ENCODE peak calls at places on chromosomes 7 and 10, in ten cellular contexts. T, O, C, U, H, R, I, A, Q and J are unnamed samples.

GRCh38 chr7:131194070-131194865 is 133.4 kb upstream of the MKLN1 start:
- DNase-seq in T (no peak), O (no peak), C (no peak), U (no peak), H (no peak), R (peak), I (no peak), A (no peak), Q (no peak), J (no peak)

GRCh38 chr10:76432274-76433012 is 1001.0 kb downstream of the LRMDA start:
- DNase-seq in T (no peak), O (no peak), C (no peak), U (peak), H (no peak), R (no peak), I (no peak), A (no peak), Q (peak), J (peak)

GRCh38 chr7:25028370-25028971 is 48.5 kb upstream of the OSBPL3 start:
- DNase-seq in T (no peak), O (peak), C (peak), U (peak), H (no peak), R (no peak), I (no peak), A (no peak), Q (no peak), J (peak)

GRCh38 chr10:131252586-131253276 is 58.8 kb downstream of the TCERG1L start:
- DNase-seq in T (no peak), O (no peak), C (no peak), U (no peak), H (no peak), R (no peak), I (no peak), A (no peak), Q (no peak), J (no peak)

GRCh38 chr10:132030898-132031463 is 34.8 kb upstream of the JAKMIP3 start:
- DNase-seq in T (no peak), O (no peak), C (no peak), U (no peak), H (no peak), R (peak), I (no peak), A (no peak), Q (no peak), J (no peak)

GRCh38 chr10:70360215-70360614 is 22.2 kb downstream of the LRRC20 start:
- DNase-seq in T (no peak), O (no peak), C (no peak), U (no peak), H (no peak), R (no peak), I (no peak), A (no peak), Q (no peak), J (no peak)

GRCh38 chr10:32232378-32232777 is 114.6 kb downstream of the EPC1 start:
- DNase-seq in T (no peak), O (no peak), C (no peak), U (no peak), H (no peak), R (no peak), I (no peak), A (no peak), Q (no peak), J (no peak)

GRCh38 chr10:75233444-75234016 is 2.2 kb downstream of the COMTD1 start:
- DNase-seq in T (no peak), O (no peak), C (peak), U (no peak), H (no peak), R (no peak), I (no peak), A (no peak), Q (no peak), J (no peak)

GRCh38 chr10:112295853-112296830 is 12.9 kb downstream of the TECTB start:
- DNase-seq in T (no peak), O (no peak), C (no peak), U (no peak), H (no peak), R (no peak), I (no peak), A (no peak), Q (no peak), J (no peak)

GRCh38 chr10:113484487-113484886 is 68.4 kb upstream of the HABP2 start:
- DNase-seq in T (no peak), O (no peak), C (no peak), U (no peak), H (no peak), R (no peak), I (no peak), A (no peak), Q (no peak), J (no peak)

GRCh38 chr10:133124357-133125211 is 35.4 kb upstream of the KNDC1 start:
- DNase-seq in T (peak), O (no peak), C (no peak), U (no peak), H (no peak), R (no peak), I (peak), A (no peak), Q (peak), J (no peak)

GRCh38 chr10:100896876-100897461 is 15.8 kb upstream of the SLF2 start:
- DNase-seq in T (no peak), O (no peak), C (no peak), U (no peak), H (no peak), R (no peak), I (no peak), A (no peak), Q (no peak), J (no peak)

GRCh38 chr10:3784510-3785250 is at the start of gene KLF6:
- DNase-seq in T (no peak), O (no peak), C (no peak), U (no peak), H (peak), R (peak), I (peak), A (peak), Q (peak), J (no peak)

GRCh38 chr7:157136372-157136771 is 2.4 kb upstream of the UBE3C start:
- DNase-seq in T (no peak), O (no peak), C (no peak), U (peak), H (no peak), R (peak), I (no peak), A (peak), Q (no peak), J (peak)

GRCh38 chr10:112773783-112774182 is 176.3 kb upstream of the TCF7L2 start:
- DNase-seq in T (no peak), O (no peak), C (no peak), U (no peak), H (no peak), R (no peak), I (no peak), A (no peak), Q (no peak), J (no peak)

GRCh38 chr7:25586513-25586912 is 358.2 kb upstream of the NPVF start:
- DNase-seq in T (no peak), O (no peak), C (no peak), U (no peak), H (peak), R (no peak), I (no peak), A (no peak), Q (no peak), J (no peak)

GRCh38 chr7:103540986-103541385 is 95.0 kb upstream of the SLC26A5 start:
- DNase-seq in T (peak), O (no peak), C (no peak), U (no peak), H (no peak), R (peak), I (no peak), A (no peak), Q (no peak), J (no peak)

GRCh38 chr7:142338633-142339501 is 81.0 kb upstream of the PRSS58 start:
- DNase-seq in T (no peak), O (no peak), C (peak), U (peak), H (no peak), R (no peak), I (no peak), A (no peak), Q (no peak), J (peak)

GRCh38 chr7:147400221-147400689 is 1190.3 kb upstream of the C7orf33 start:
- DNase-seq in T (no peak), O (no peak), C (no peak), U (peak), H (peak), R (no peak), I (no peak), A (no peak), Q (no peak), J (peak)

GRCh38 chr7:116525298-116525912 is 569 bp downstream of the CAV1 start:
- DNase-seq in T (peak), O (no peak), C (peak), U (no peak), H (peak), R (no peak), I (peak), A (no peak), Q (peak), J (no peak)

GRCh38 chr7:68321776-68322496 is 1276.3 kb upstream of the AUTS2 start:
- DNase-seq in T (no peak), O (no peak), C (no peak), U (no peak), H (peak), R (peak), I (no peak), A (no peak), Q (no peak), J (no peak)

GRCh38 chr10:23095966-23096813 is 811 bp downstream of the MSRB2 start:
- DNase-seq in T (peak), O (no peak), C (no peak), U (peak), H (peak), R (peak), I (no peak), A (no peak), Q (peak), J (peak)

GRCh38 chr7:138186951-138187351 is 110.7 kb downstream of the AKR1D1 start:
- DNase-seq in T (no peak), O (no peak), C (no peak), U (peak), H (no peak), R (no peak), I (peak), A (no peak), Q (no peak), J (no peak)

GRCh38 chr10:10394933-10395658 is 622.6 kb upstream of the CELF2 start:
- DNase-seq in T (no peak), O (no peak), C (no peak), U (no peak), H (no peak), R (no peak), I (no peak), A (no peak), Q (no peak), J (no peak)

GRCh38 chr7:44111759-44112158 is 7.6 kb downstream of the AEBP1 start:
- DNase-seq in T (no peak), O (no peak), C (no peak), U (no peak), H (no peak), R (no peak), I (no peak), A (no peak), Q (no peak), J (no peak)

GRCh38 chr7:26912933-26913536 is 48.6 kb upstream of the SKAP2 start:
- DNase-seq in T (no peak), O (no peak), C (no peak), U (no peak), H (no peak), R (no peak), I (no peak), A (no peak), Q (no peak), J (no peak)

GRCh38 chr10:69567920-69568319 is 5.3 kb downstream of the NEUROG3 start:
- DNase-seq in T (peak), O (no peak), C (no peak), U (no peak), H (peak), R (no peak), I (peak), A (no peak), Q (peak), J (peak)

GRCh38 chr10:30434273-30435067 is 486 bp downstream of the MAP3K8 start:
- DNase-seq in T (peak), O (no peak), C (peak), U (peak), H (peak), R (no peak), I (peak), A (no peak), Q (peak), J (no peak)

GRCh38 chr10:131093346-131093745 is 218.2 kb downstream of the TCERG1L start:
- DNase-seq in T (no peak), O (no peak), C (no peak), U (no peak), H (no peak), R (no peak), I (no peak), A (no peak), Q (no peak), J (no peak)

GRCh38 chr7:11540271-11540761 is 291.7 kb downstream of the THSD7A start:
- DNase-seq in T (no peak), O (no peak), C (no peak), U (no peak), H (no peak), R (no peak), I (no peak), A (peak), Q (no peak), J (no peak)

GRCh38 chr7:57344957-57345356 is 105.0 kb upstream of the ZNF716 start:
- DNase-seq in T (no peak), O (no peak), C (no peak), U (no peak), H (no peak), R (no peak), I (no peak), A (no peak), Q (no peak), J (no peak)

GRCh38 chr7:101232141-101232821 is 5.3 kb downstream of the CLDN15 start:
- DNase-seq in T (peak), O (no peak), C (no peak), U (no peak), H (no peak), R (no peak), I (no peak), A (no peak), Q (peak), J (no peak)

GRCh38 chr7:126940723-126941307 is 311.9 kb downstream of the GRM8 start:
- DNase-seq in T (peak), O (no peak), C (no peak), U (no peak), H (no peak), R (no peak), I (no peak), A (no peak), Q (no peak), J (no peak)